ENCODE peak calls at places on chromosome 22, in ten cellular contexts. U, D, M, X, G, Y, W, J, C and R are unnamed samples.

GRCh38 chr22:35649636-35650250 is 1.5 kb downstream of the APOL6 start:
- DNase-seq in G (no peak), C (no peak), W (no peak), M (no peak), J (no peak), Y (no peak), D (no peak), X (no peak), U (no peak), R (no peak)

GRCh38 chr22:46612904-46613605 is 7.1 kb upstream of the GRAMD4 start:
- DNase-seq in C (peak), D (no peak), X (no peak), J (peak), Y (no peak), W (peak), G (no peak), M (no peak), U (no peak), R (no peak)

GRCh38 chr22:16954060-16954403 is 54.0 kb downstream of the GAB4 start:
- DNase-seq in D (no peak), M (no peak), W (no peak), X (no peak), G (no peak), C (no peak), U (no peak), J (no peak), Y (no peak), R (no peak)

GRCh38 chr22:37483594-37484114 is 2.5 kb downstream of the MFNG start:
- DNase-seq in M (no peak), C (no peak), J (no peak), X (peak), D (no peak), W (no peak), U (peak), Y (no peak), G (no peak), R (no peak)

GRCh38 chr22:43110927-43111623 is 525 bp downstream of the BIK start:
- DNase-seq in Y (peak), W (peak), U (no peak), C (peak), J (peak), X (no peak), M (no peak), D (no peak), G (no peak), R (peak)

GRCh38 chr22:41902932-41903421 is 11.9 kb downstream of the SHISA8 start:
- DNase-seq in W (no peak), Y (no peak), J (peak), D (no peak), G (no peak), M (no peak), C (no peak), U (no peak), X (no peak), R (no peak)

GRCh38 chr22:47164514-47165337 is 402.3 kb downstream of the TBC1D22A start:
- DNase-seq in G (peak), M (no peak), X (no peak), U (no peak), W (no peak), D (no peak), Y (no peak), C (no peak), J (peak), R (no peak)

GRCh38 chr22:39723899-39724351 is 153.4 kb downstream of the CACNA1I start:
- DNase-seq in W (no peak), Y (peak), M (no peak), X (peak), C (no peak), U (peak), D (no peak), G (no peak), J (peak), R (peak)